ENCODE peak calls at places on chromosome 10, in nine cellular contexts. N is AG10803, M is choroid plexus epithelial cell, L is right cardiac atrium, T is fibroblast of villous mesenchyme, P is MM.1S, V is GM23248, E is fibroblast of lung, F is astrocyte of the spinal cord. J is an unnamed sample.

GRCh38 chr10:78997635-78998618 is 70.8 kb upstream of the ZMIZ1 start:
- DNase-seq in N (no peak), M (peak), L (peak), T (peak), P (no peak), V (no peak), E (no peak), F (no peak), J (no peak)

GRCh38 chr10:75773139-75773801 is 341.8 kb downstream of the LRMDA start:
- DNase-seq in N (peak), M (peak), L (no peak), T (peak), P (no peak), V (peak), E (peak), F (peak), J (no peak)

GRCh38 chr10:74300651-74301050 is 149.6 kb downstream of the ADK start:
- DNase-seq in N (no peak), M (no peak), L (no peak), T (no peak), P (no peak), V (no peak), E (no peak), F (no peak), J (no peak)

GRCh38 chr10:88382699-88383098 is 200.4 kb downstream of the RNLS start:
- DNase-seq in N (no peak), M (no peak), L (no peak), T (no peak), P (no peak), V (no peak), E (no peak), F (no peak), J (no peak)

GRCh38 chr10:64093946-64094560 is 572.9 kb downstream of the REEP3 start:
- DNase-seq in N (peak), M (no peak), L (no peak), T (no peak), P (no peak), V (no peak), E (no peak), F (no peak), J (no peak)

GRCh38 chr10:127909716-127910463 is 3.0 kb downstream of the PTPRE start:
- DNase-seq in N (no peak), M (no peak), L (no peak), T (no peak), P (no peak), V (peak), E (no peak), F (no peak), J (no peak)

GRCh38 chr10:23337616-23338015 is 7.0 kb downstream of the C10orf67 start:
- DNase-seq in N (no peak), M (no peak), L (no peak), T (no peak), P (no peak), V (no peak), E (no peak), F (no peak), J (no peak)

GRCh38 chr10:124680675-124681074 is 63.5 kb downstream of the FAM53B start:
- DNase-seq in N (no peak), M (peak), L (peak), T (peak), P (no peak), V (peak), E (peak), F (no peak), J (no peak)

GRCh38 chr10:110460111-110460809 is 37.4 kb upstream of the DUSP5 start:
- DNase-seq in N (no peak), M (peak), L (peak), T (no peak), P (peak), V (peak), E (no peak), F (peak), J (no peak)

DNA sequence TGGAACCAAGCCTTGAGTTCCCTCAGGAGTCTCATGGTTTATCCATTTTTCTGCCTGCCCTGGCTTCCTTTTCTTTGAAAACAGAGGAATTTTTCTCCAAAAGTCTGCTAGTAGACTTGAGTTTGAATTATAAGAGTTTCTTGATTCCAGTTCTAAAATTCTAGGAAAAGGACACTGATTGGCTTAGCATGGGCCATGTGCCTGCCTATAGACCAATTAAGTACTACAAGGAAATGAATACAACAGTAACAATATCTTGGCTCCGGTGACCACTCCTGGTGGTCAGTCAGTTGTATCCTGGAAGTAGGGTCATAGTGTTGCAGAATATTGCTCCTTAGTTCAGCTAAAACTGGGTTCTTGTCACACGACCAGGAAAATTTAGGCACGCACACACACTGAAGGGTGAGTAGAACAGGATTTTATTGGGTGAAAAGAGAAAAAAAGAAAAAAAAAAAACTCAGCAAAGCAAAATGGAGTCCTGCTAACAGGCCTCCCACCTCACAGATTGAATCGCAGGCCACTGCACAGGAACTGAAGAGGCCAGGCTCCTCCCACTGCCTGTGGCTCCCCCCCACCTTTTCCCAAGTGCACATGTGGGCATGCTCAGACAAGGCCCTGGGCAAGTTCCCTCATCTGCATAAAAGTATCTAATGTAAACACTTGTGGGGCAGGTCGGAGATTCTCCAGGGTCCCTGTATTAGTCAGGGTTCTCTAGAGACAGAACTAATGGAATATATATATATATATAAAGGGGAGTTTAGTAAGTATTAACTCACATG is 155.1 kb downstream of the LYZL1 start:
- DNase-seq in N (no peak), M (peak), L (no peak), T (peak), P (no peak), V (no peak), E (peak), F (no peak), J (no peak)
- H3K4me3 ChIP-seq in N (no peak), M (no peak), L (no peak), T (no peak), P (no peak), V (no peak), E (no peak), F (no peak), J (no peak)

GRCh38 chr10:27500886-27501285 is 3.2 kb upstream of the RAB18 start:
- DNase-seq in N (no peak), M (no peak), L (no peak), T (no peak), P (no peak), V (no peak), E (no peak), F (no peak), J (no peak)

GRCh38 chr10:27503498-27504006 is 552 bp upstream of the RAB18 start:
- DNase-seq in N (no peak), M (no peak), L (no peak), T (no peak), P (peak), V (no peak), E (no peak), F (no peak), J (no peak)

GRCh38 chr10:27504007-27504890 is at the start of gene RAB18:
- DNase-seq in N (peak), M (peak), L (peak), T (peak), P (peak), V (peak), E (peak), F (peak), J (peak)

GRCh38 chr10:27504897-27505457 is 873 bp downstream of the RAB18 start:
- DNase-seq in N (peak), M (peak), L (no peak), T (peak), P (no peak), V (peak), E (peak), F (peak), J (no peak)

DNA sequence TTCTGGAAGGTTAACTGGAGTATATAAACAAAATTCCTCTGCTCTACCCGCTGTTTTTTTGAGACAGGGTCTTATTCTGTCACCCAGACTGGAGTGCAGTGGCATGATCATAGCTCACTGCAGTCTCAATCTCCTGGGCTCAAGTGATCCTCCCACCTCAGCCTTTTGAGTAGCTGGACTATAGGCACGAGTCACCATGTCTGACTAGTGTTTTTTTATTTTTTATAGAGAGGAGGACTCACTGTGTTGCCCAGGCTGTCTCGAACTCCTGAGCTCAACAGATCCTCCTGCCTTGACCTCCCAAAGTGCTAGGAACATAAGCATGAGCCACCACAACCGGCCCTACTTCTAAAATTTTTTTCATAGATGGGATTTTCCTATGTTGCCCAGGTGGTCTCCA is 2.2 kb downstream of the RAB18 start:
- DNase-seq in N (no peak), M (no peak), L (no peak), T (no peak), P (no peak), V (peak), E (no peak), F (no peak), J (no peak)
- H3K4me3 ChIP-seq in N (peak), M (no peak), L (no peak), T (no peak), P (no peak), V (peak), E (peak), F (no peak), J (no peak)

DNA sequence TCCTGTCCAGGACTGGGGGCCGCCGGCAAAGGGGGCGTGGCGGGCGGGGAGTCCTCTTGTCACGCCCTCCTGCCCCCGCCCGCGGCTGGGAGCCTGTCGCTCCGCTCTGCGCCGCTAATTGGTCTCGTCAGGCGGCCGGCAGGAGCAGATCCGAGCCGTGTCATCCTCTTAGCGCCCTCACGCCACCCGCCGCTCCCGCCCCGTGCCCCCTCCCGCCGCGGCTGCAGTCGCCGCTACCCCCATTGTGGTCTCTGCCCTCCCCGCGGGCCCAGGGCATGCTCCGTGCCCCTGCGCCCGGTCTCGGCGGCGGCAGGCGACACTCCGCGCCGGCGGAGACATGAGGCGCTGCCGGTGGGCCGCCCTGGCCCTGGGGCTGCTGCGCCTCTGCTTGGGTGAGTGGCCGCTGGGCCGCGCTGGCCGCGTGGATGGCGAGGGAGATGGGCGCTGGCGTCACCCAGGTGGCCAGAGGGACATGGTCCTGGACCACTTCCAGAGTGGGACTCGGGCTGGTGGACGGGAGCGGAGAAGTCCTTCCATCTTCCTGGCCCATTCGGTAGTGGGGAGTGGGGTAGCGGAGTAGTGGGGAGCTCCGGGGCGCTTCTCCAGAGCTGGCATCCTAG is at the start of gene CDHR1:
- DNase-seq in N (no peak), M (no peak), L (peak), T (no peak), P (peak), V (peak), E (no peak), F (no peak), J (peak)
- H3K4me3 ChIP-seq in N (peak), M (peak), L (peak), T (peak), P (peak), V (peak), E (peak), F (no peak), J (peak)

DNA sequence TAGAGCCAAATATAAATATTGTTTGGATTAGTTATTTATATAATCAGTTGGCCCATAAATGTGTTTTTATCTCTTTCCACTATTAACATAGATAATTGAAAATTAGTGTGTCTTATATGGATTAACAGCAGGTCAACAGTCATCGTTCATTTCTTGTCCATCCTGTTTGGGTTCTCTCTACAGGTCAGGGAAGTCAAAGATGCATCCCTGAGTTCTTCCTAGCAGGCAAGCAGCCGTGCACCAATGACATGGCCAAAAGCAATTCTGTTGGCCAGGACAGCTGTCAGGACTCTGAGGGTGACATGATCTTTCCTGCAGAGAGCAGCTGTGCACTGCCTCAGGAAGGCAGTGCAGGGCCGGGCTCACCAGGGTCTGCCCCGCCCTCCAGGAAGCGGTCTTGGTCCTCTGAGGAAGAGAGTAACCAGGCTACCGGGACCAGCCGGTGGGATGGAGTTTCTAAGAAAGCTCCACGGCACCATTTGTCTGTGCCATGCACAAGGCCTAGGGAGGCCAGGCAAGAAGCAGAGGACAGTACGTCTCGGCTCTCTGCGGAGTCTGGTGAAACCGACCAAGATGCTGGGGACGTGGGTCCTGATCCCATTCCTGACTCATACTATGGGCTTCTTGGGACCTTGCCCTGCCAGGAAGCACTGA is 15.9 kb downstream of the FBH1 start:
- DNase-seq in N (no peak), M (no peak), L (peak), T (no peak), P (no peak), V (no peak), E (no peak), F (no peak), J (no peak)
- H3K4me3 ChIP-seq in N (no peak), M (no peak), L (no peak), T (no peak), P (no peak), V (no peak), E (no peak), F (no peak), J (no peak)

GRCh38 chr10:58351616-58352578 is 17.1 kb downstream of the UBE2D1 start:
- DNase-seq in N (no peak), M (no peak), L (no peak), T (peak), P (no peak), V (no peak), E (no peak), F (no peak), J (no peak)

GRCh38 chr10:58350023-58350422 is 15.2 kb downstream of the UBE2D1 start:
- DNase-seq in N (no peak), M (no peak), L (no peak), T (no peak), P (no peak), V (no peak), E (no peak), F (no peak), J (no peak)

GRCh38 chr10:58352956-58353610 is 18.3 kb downstream of the UBE2D1 start:
- DNase-seq in N (peak), M (peak), L (no peak), T (peak), P (no peak), V (no peak), E (no peak), F (no peak), J (no peak)

GRCh38 chr10:58348571-58349033 is 13.8 kb downstream of the UBE2D1 start:
- DNase-seq in N (no peak), M (no peak), L (no peak), T (peak), P (no peak), V (no peak), E (no peak), F (no peak), J (no peak)

GRCh38 chr10:58350619-58351323 is 16.0 kb downstream of the UBE2D1 start:
- DNase-seq in N (peak), M (no peak), L (no peak), T (peak), P (no peak), V (peak), E (no peak), F (no peak), J (no peak)
- H3K4me3 ChIP-seq in N (no peak), M (no peak), L (no peak), T (no peak), P (no peak), V (no peak), E (no peak), F (no peak), J (no peak)

DNA sequence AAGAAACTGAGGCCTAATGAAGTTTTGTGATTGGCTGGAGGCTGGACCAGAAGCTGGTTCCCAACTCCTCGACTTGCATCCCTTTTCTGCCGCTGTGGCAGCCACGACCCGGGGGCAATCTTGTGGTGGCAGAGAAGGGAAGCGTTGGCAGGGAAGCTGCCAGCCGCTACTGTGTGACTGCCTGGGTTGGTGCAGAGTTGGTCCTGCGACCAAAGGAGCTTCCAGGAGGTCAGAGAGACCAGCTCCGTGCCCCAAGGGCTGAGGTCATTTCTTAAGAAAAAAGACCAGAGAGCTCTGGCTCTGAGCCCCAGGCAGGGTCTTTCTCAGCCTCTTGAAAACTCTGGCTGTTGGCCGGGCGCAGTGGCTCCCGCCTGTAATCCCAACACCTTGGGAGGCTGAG is 47.2 kb downstream of the PRF1 start:
- DNase-seq in N (no peak), M (no peak), L (peak), T (no peak), P (no peak), V (no peak), E (no peak), F (no peak), J (no peak)
- H3K4me3 ChIP-seq in N (no peak), M (no peak), L (no peak), T (no peak), P (no peak), V (no peak), E (no peak), F (no peak), J (no peak)